ENCODE peak calls at places on chromosomes 1 and 21, in nine cellular contexts. P is brain microvascular endothelial cell; M is GM23248; H is NCI-H774; T is activated CD8-positive, alpha-beta T cell treated with anti-CD3 and anti-CD28 coated beads for 36 hours; Y is AG10803; A is NCI-H2029 treated with DMSO at 0.1 percent for 48 hours; G is left lung; I is neuronal stem cell. E is an unnamed sample.

GRCh38 chr1:169240449-169241242 is 127.0 kb downstream of the NME7 start:
- DNase-seq in T (no peak), G (no peak), M (peak), A (no peak), Y (peak), P (no peak), I (no peak), H (no peak), E (peak)

GRCh38 chr1:4408380-4408779 is 246.0 kb upstream of the AJAP1 start:
- DNase-seq in M (no peak), P (no peak), Y (no peak), H (no peak), A (peak), I (no peak), G (no peak), T (no peak), E (no peak)

GRCh38 chr1:230317823-230318819 is 108.0 kb downstream of the PGBD5 start:
- DNase-seq in Y (no peak), M (no peak), T (no peak), A (peak), G (no peak), H (no peak), I (no peak), P (peak), E (no peak)

GRCh38 chr1:17069452-17070162 is 15.8 kb upstream of the SDHB start:
- DNase-seq in G (no peak), M (no peak), Y (no peak), I (no peak), H (no peak), A (no peak), P (no peak), T (no peak), E (no peak)

GRCh38 chr1:19772053-19772452 is 27.7 kb downstream of the TMCO4 start:
- DNase-seq in M (no peak), G (no peak), Y (no peak), A (no peak), P (no peak), I (no peak), H (no peak), T (no peak), E (no peak)

GRCh38 chr1:199522936-199523335 is 504.6 kb upstream of the NR5A2 start:
- DNase-seq in Y (peak), T (no peak), G (no peak), I (no peak), H (no peak), A (no peak), M (peak), P (peak), E (no peak)

GRCh38 chr21:27047331-27048314 is 80.7 kb upstream of the ADAMTS5 start:
- DNase-seq in H (no peak), I (peak), T (no peak), M (peak), P (no peak), G (no peak), A (no peak), Y (peak), E (no peak)

GRCh38 chr1:21653744-21654100 is 15.4 kb downstream of the RAP1GAP start:
- DNase-seq in Y (no peak), M (no peak), I (no peak), T (no peak), G (no peak), H (no peak), P (no peak), A (no peak), E (no peak)

GRCh38 chr1:99849413-99849743 is 783 bp upstream of the AGL start:
- DNase-seq in H (no peak), A (no peak), M (peak), T (peak), G (no peak), I (no peak), Y (peak), P (no peak), E (no peak)

GRCh38 chr1:80594013-80594412 is 1206.7 kb upstream of the ADGRL2 start:
- DNase-seq in Y (no peak), M (no peak), H (no peak), G (no peak), I (no peak), A (no peak), P (no peak), T (no peak), E (no peak)

GRCh38 chr21:36104306-36105300 is 30.3 kb upstream of the CBR3 start:
- DNase-seq in A (no peak), T (peak), G (no peak), H (no peak), Y (peak), M (peak), P (peak), I (peak), E (peak)

GRCh38 chr21:41668686-41669532 is 97.9 kb downstream of the RIPK4 start:
- DNase-seq in I (no peak), T (no peak), Y (no peak), M (no peak), G (no peak), P (no peak), A (no peak), H (no peak), E (no peak)

GRCh38 chr1:15949453-15950245 is 26.3 kb downstream of the ZBTB17 start:
- DNase-seq in M (peak), P (peak), Y (peak), T (peak), G (peak), H (no peak), I (no peak), A (no peak), E (peak)

GRCh38 chr1:44677201-44677520 is 2.6 kb downstream of the ARMH1 start:
- DNase-seq in M (peak), A (no peak), P (peak), G (no peak), I (no peak), T (no peak), Y (peak), H (peak), E (peak)

GRCh38 chr1:24828183-24828886 is 83.1 kb downstream of the CLIC4 start:
- DNase-seq in A (no peak), M (no peak), P (no peak), I (no peak), Y (no peak), G (no peak), T (no peak), H (no peak), E (no peak)

GRCh38 chr1:172530000-172530399 is 3.0 kb upstream of the SUCO start:
- DNase-seq in P (no peak), Y (no peak), T (no peak), G (no peak), A (no peak), I (no peak), M (peak), H (no peak), E (no peak)

GRCh38 chr21:35274923-35275322 is 225.8 kb upstream of the RUNX1 start:
- DNase-seq in I (no peak), T (no peak), H (no peak), G (no peak), A (no peak), P (no peak), Y (no peak), M (no peak), E (no peak)

GRCh38 chr1:92538413-92539061 is 51.8 kb upstream of the GFI1 start:
- DNase-seq in P (peak), T (peak), Y (no peak), M (peak), A (no peak), H (no peak), I (no peak), G (no peak), E (no peak)

GRCh38 chr1:154431586-154432373 is 26.6 kb downstream of the IL6R start:
- DNase-seq in G (no peak), M (peak), T (peak), A (no peak), H (no peak), Y (peak), P (peak), I (no peak), E (peak)

GRCh38 chr1:91596474-91596873 is 95.8 kb downstream of the CDC7 start:
- DNase-seq in P (peak), T (no peak), I (no peak), M (peak), A (no peak), G (no peak), Y (peak), H (no peak), E (no peak)

GRCh38 chr1:179818743-179819173 is 58.8 kb downstream of the TOR1AIP2 start:
- DNase-seq in I (no peak), H (no peak), A (no peak), P (no peak), M (peak), T (no peak), Y (no peak), G (no peak), E (no peak)

GRCh38 chr1:219340796-219341195 is 167.1 kb downstream of the LYPLAL1 start:
- DNase-seq in P (peak), H (no peak), A (no peak), I (no peak), Y (no peak), T (no peak), M (peak), G (no peak), E (no peak)

GRCh38 chr1:21217812-21218596 is 41.3 kb upstream of the EIF4G3 start:
- DNase-seq in T (peak), P (peak), I (no peak), A (no peak), M (peak), Y (no peak), H (no peak), G (peak), E (peak)

GRCh38 chr1:222441006-222441620 is 106.8 kb downstream of the HHIPL2 start:
- DNase-seq in A (no peak), G (no peak), P (no peak), I (no peak), T (no peak), Y (no peak), H (no peak), M (no peak), E (no peak)

GRCh38 chr21:33479679-33480480 is at the start of gene TMEM50B:
- DNase-seq in G (peak), M (peak), A (peak), I (peak), T (peak), H (peak), Y (peak), P (peak), E (peak)

GRCh38 chr1:62810420-62811274 is 26.7 kb downstream of the ATG4C start:
- DNase-seq in A (no peak), P (no peak), I (no peak), Y (no peak), T (no peak), G (no peak), H (no peak), M (no peak), E (no peak)

GRCh38 chr1:53380296-53380695 is 52.4 kb upstream of the LRP8 start:
- DNase-seq in P (no peak), Y (no peak), A (no peak), T (no peak), H (no peak), M (no peak), I (no peak), G (no peak), E (no peak)

GRCh38 chr1:30524840-30525617 is 198.4 kb downstream of the MATN1 start:
- DNase-seq in H (no peak), T (no peak), Y (no peak), A (no peak), G (no peak), P (no peak), I (no peak), M (peak), E (no peak)

GRCh38 chr1:158248122-158248521 is 6.1 kb upstream of the CD1A start:
- DNase-seq in G (no peak), I (no peak), P (no peak), A (no peak), M (no peak), H (no peak), Y (no peak), T (peak), E (no peak)

GRCh38 chr1:24186031-24186710 is 918 bp downstream of the IFNLR1 start:
- DNase-seq in M (no peak), Y (no peak), H (no peak), I (no peak), G (no peak), P (no peak), T (no peak), A (no peak), E (no peak)

GRCh38 chr1:152411144-152411543 is 2.9 kb downstream of the CRNN start:
- DNase-seq in M (no peak), P (no peak), T (no peak), I (no peak), A (no peak), Y (peak), G (no peak), H (no peak), E (no peak)

GRCh38 chr21:27772816-27773215 is 805.9 kb upstream of the ADAMTS5 start:
- DNase-seq in P (no peak), A (no peak), I (no peak), G (no peak), H (no peak), M (peak), T (no peak), Y (peak), E (no peak)

GRCh38 chr1:26276432-26276838 is 3.5 kb upstream of the SH3BGRL3 start:
- DNase-seq in A (no peak), Y (no peak), M (no peak), P (no peak), G (peak), I (no peak), H (no peak), T (no peak), E (no peak)

GRCh38 chr1:85502171-85502570 is 37.2 kb upstream of the DDAH1 start:
- DNase-seq in I (no peak), Y (peak), A (no peak), M (peak), H (no peak), G (no peak), P (peak), T (no peak), E (no peak)

GRCh38 chr1:31203215-31203614 is 36.5 kb downstream of the NKAIN1 start:
- DNase-seq in G (no peak), Y (no peak), I (no peak), A (no peak), H (no peak), T (no peak), P (no peak), M (no peak), E (no peak)

E was measured in RCC 7860.